ENCODE peak calls at places on chromosomes 13 and 19, in five cellular contexts. One of them, this sample, is unnamed.

GRCh38 chr19:47111081-47111589 is 2.4 kb downstream of the ZC3H4 start:
- DNase-seq in endothelial cell: no peak
- DNase-seq in prostate gland: no peak
- DNase-seq in fibroblast of pulmonary artery: no peak
- DNase-seq in lower leg skin: no peak
- DNase-seq in this sample: no peak

GRCh38 chr19:10927691-10928562 is 512 bp downstream of the YIPF2 start:
- DNase-seq in endothelial cell: no peak
- DNase-seq in prostate gland: no peak
- DNase-seq in fibroblast of pulmonary artery: no peak
- DNase-seq in lower leg skin: no peak
- DNase-seq in this sample: no peak

GRCh38 chr19:10009269-10009665 is 1.0 kb downstream of the COL5A3 start:
- DNase-seq in endothelial cell: peak; percentile 64
- DNase-seq in prostate gland: no peak
- DNase-seq in fibroblast of pulmonary artery: peak; percentile 86
- DNase-seq in lower leg skin: peak; percentile 48
- DNase-seq in this sample: peak; percentile 75

GRCh38 chr13:27194895-27195764 is 23.5 kb upstream of the USP12 start:
- DNase-seq in endothelial cell: no peak
- DNase-seq in prostate gland: no peak
- DNase-seq in fibroblast of pulmonary artery: peak; percentile 95
- DNase-seq in lower leg skin: no peak
- DNase-seq in this sample: no peak

GRCh38 chr19:39937094-39937493 is 2.7 kb upstream of the FCGBP start:
- DNase-seq in endothelial cell: no peak
- DNase-seq in prostate gland: no peak
- DNase-seq in fibroblast of pulmonary artery: no peak
- DNase-seq in lower leg skin: no peak
- DNase-seq in this sample: no peak

GRCh38 chr13:108525867-108526266 is 103.5 kb upstream of the MYO16 start:
- DNase-seq in endothelial cell: no peak
- DNase-seq in prostate gland: no peak
- DNase-seq in fibroblast of pulmonary artery: no peak
- DNase-seq in lower leg skin: no peak
- DNase-seq in this sample: no peak

GRCh38 chr19:38837656-38838121 is 6.1 kb upstream of the ECH1 start:
- DNase-seq in endothelial cell: no peak
- DNase-seq in prostate gland: peak; percentile 82
- DNase-seq in fibroblast of pulmonary artery: no peak
- DNase-seq in lower leg skin: no peak
- DNase-seq in this sample: no peak

GRCh38 chr19:6373096-6373812 is 660 bp downstream of the ALKBH7 start:
- DNase-seq in endothelial cell: peak; percentile 99
- DNase-seq in prostate gland: peak; percentile 98
- DNase-seq in fibroblast of pulmonary artery: peak; percentile 99
- DNase-seq in lower leg skin: peak; percentile 98
- DNase-seq in this sample: peak; percentile 99

GRCh38 chr13:109764045-109764444 is 22.3 kb downstream of the IRS2 start:
- DNase-seq in endothelial cell: no peak
- DNase-seq in prostate gland: no peak
- DNase-seq in fibroblast of pulmonary artery: no peak
- DNase-seq in lower leg skin: no peak
- DNase-seq in this sample: no peak

GRCh38 chr19:858868-859843 is at the start of gene CFD:
- DNase-seq in endothelial cell: no peak
- DNase-seq in prostate gland: no peak
- DNase-seq in fibroblast of pulmonary artery: no peak
- DNase-seq in lower leg skin: peak; percentile 73
- DNase-seq in this sample: no peak

GRCh38 chr13:23632741-23633140 is 62.5 kb downstream of the TNFRSF19 start:
- DNase-seq in endothelial cell: no peak
- DNase-seq in prostate gland: no peak
- DNase-seq in fibroblast of pulmonary artery: no peak
- DNase-seq in lower leg skin: no peak
- DNase-seq in this sample: no peak

GRCh38 chr13:23794267-23795161 is 94.7 kb downstream of the MIPEP start:
- DNase-seq in endothelial cell: no peak
- DNase-seq in prostate gland: no peak
- DNase-seq in fibroblast of pulmonary artery: peak; percentile 56
- DNase-seq in lower leg skin: no peak
- DNase-seq in this sample: no peak

GRCh38 chr19:755063-755462 is 4.2 kb downstream of the MISP start:
- DNase-seq in endothelial cell: no peak
- DNase-seq in prostate gland: no peak
- DNase-seq in fibroblast of pulmonary artery: no peak
- DNase-seq in lower leg skin: no peak
- DNase-seq in this sample: no peak

GRCh38 chr13:102399791-102400618 is 1.8 kb downstream of the FGF14 start:
- DNase-seq in endothelial cell: peak; percentile 18
- DNase-seq in prostate gland: no peak
- DNase-seq in fibroblast of pulmonary artery: no peak
- DNase-seq in lower leg skin: no peak
- DNase-seq in this sample: no peak

GRCh38 chr13:47216176-47216822 is 319.4 kb upstream of the HTR2A start:
- DNase-seq in endothelial cell: no peak
- DNase-seq in prostate gland: no peak
- DNase-seq in fibroblast of pulmonary artery: no peak
- DNase-seq in lower leg skin: no peak
- DNase-seq in this sample: no peak

GRCh38 chr19:33294058-33294798 is 8.1 kb downstream of the CEBPA start:
- DNase-seq in endothelial cell: no peak
- DNase-seq in prostate gland: no peak
- DNase-seq in fibroblast of pulmonary artery: no peak
- DNase-seq in lower leg skin: no peak
- DNase-seq in this sample: no peak

GRCh38 chr13:37747071-37747612 is 122.4 kb downstream of the TRPC4 start:
- DNase-seq in endothelial cell: no peak
- DNase-seq in prostate gland: no peak
- DNase-seq in fibroblast of pulmonary artery: peak; percentile 86
- DNase-seq in lower leg skin: no peak
- DNase-seq in this sample: no peak

GRCh38 chr13:80196756-80197155 is 144.2 kb downstream of the SPRY2 start:
- DNase-seq in endothelial cell: no peak
- DNase-seq in prostate gland: no peak
- DNase-seq in fibroblast of pulmonary artery: peak; percentile 15
- DNase-seq in lower leg skin: no peak
- DNase-seq in this sample: no peak

GRCh38 chr19:872266-872951 is 12.9 kb downstream of the CFD start:
- DNase-seq in endothelial cell: no peak
- DNase-seq in prostate gland: no peak
- DNase-seq in fibroblast of pulmonary artery: peak; percentile 33
- DNase-seq in lower leg skin: peak; percentile 71
- DNase-seq in this sample: no peak

GRCh38 chr13:27043013-27043412 is 128.6 kb downstream of the USP12 start:
- DNase-seq in endothelial cell: no peak
- DNase-seq in prostate gland: no peak
- DNase-seq in fibroblast of pulmonary artery: peak; percentile 87
- DNase-seq in lower leg skin: peak; percentile 68
- DNase-seq in this sample: no peak

GRCh38 chr13:90445179-90445578 is 902.3 kb upstream of the MIR17HG start:
- DNase-seq in endothelial cell: no peak
- DNase-seq in prostate gland: no peak
- DNase-seq in fibroblast of pulmonary artery: peak; percentile 95
- DNase-seq in lower leg skin: peak; percentile 14
- DNase-seq in this sample: no peak

GRCh38 chr19:44607049-44607448 is 6.3 kb upstream of the IGSF23 start:
- DNase-seq in endothelial cell: no peak
- DNase-seq in prostate gland: no peak
- DNase-seq in fibroblast of pulmonary artery: peak; percentile 69
- DNase-seq in lower leg skin: peak; percentile 19
- DNase-seq in this sample: no peak

GRCh38 chr19:46603752-46604241 is 2.7 kb downstream of the CALM3 start:
- DNase-seq in endothelial cell: no peak
- DNase-seq in prostate gland: no peak
- DNase-seq in fibroblast of pulmonary artery: no peak
- DNase-seq in lower leg skin: no peak
- DNase-seq in this sample: peak; percentile 56

GRCh38 chr13:97506511-97506910 is 72.5 kb downstream of the RAP2A start:
- DNase-seq in endothelial cell: no peak
- DNase-seq in prostate gland: no peak
- DNase-seq in fibroblast of pulmonary artery: peak; percentile 79
- DNase-seq in lower leg skin: no peak
- DNase-seq in this sample: no peak

GRCh38 chr19:54462072-54462712 is 1.4 kb downstream of the LENG9 start:
- DNase-seq in endothelial cell: no peak
- DNase-seq in prostate gland: no peak
- DNase-seq in fibroblast of pulmonary artery: no peak
- DNase-seq in lower leg skin: no peak
- DNase-seq in this sample: no peak

GRCh38 chr13:62846302-62846701 is 1430.7 kb upstream of the PCDH20 start:
- DNase-seq in endothelial cell: no peak
- DNase-seq in prostate gland: no peak
- DNase-seq in fibroblast of pulmonary artery: peak; percentile 2
- DNase-seq in lower leg skin: no peak
- DNase-seq in this sample: no peak

GRCh38 chr19:11166281-11167142 is 10.9 kb upstream of the SPC24 start:
- DNase-seq in endothelial cell: no peak
- DNase-seq in prostate gland: no peak
- DNase-seq in fibroblast of pulmonary artery: no peak
- DNase-seq in lower leg skin: peak; percentile 47
- DNase-seq in this sample: no peak

GRCh38 chr13:67117010-67117550 is 113.1 kb downstream of the PCDH9 start:
- DNase-seq in endothelial cell: no peak
- DNase-seq in prostate gland: no peak
- DNase-seq in fibroblast of pulmonary artery: peak; percentile 71
- DNase-seq in lower leg skin: no peak
- DNase-seq in this sample: no peak

GRCh38 chr13:97953376-97953970 is at the start of gene IPO5:
- DNase-seq in endothelial cell: no peak
- DNase-seq in prostate gland: no peak
- DNase-seq in fibroblast of pulmonary artery: no peak
- DNase-seq in lower leg skin: no peak
- DNase-seq in this sample: no peak

GRCh38 chr19:6099037-6099436 is 11.3 kb downstream of the RFX2 start:
- DNase-seq in endothelial cell: no peak
- DNase-seq in prostate gland: no peak
- DNase-seq in fibroblast of pulmonary artery: no peak
- DNase-seq in lower leg skin: no peak
- DNase-seq in this sample: no peak

GRCh38 chr19:38183227-38183914 is 40.7 kb downstream of the DPF1 start:
- DNase-seq in endothelial cell: peak; percentile 46
- DNase-seq in prostate gland: no peak
- DNase-seq in fibroblast of pulmonary artery: peak; percentile 9
- DNase-seq in lower leg skin: no peak
- DNase-seq in this sample: no peak

GRCh38 chr13:64446372-64446771 is 2783.8 kb downstream of the PCDH9 start:
- DNase-seq in endothelial cell: no peak
- DNase-seq in prostate gland: no peak
- DNase-seq in fibroblast of pulmonary artery: peak; percentile 9
- DNase-seq in lower leg skin: no peak
- DNase-seq in this sample: no peak

GRCh38 chr13:66995366-66995663 is 234.8 kb downstream of the PCDH9 start:
- DNase-seq in endothelial cell: no peak
- DNase-seq in prostate gland: no peak
- DNase-seq in fibroblast of pulmonary artery: no peak
- DNase-seq in lower leg skin: no peak
- DNase-seq in this sample: no peak

GRCh38 chr19:39156230-39156890 is 30.8 kb downstream of the PAK4 start:
- DNase-seq in endothelial cell: no peak
- DNase-seq in prostate gland: no peak
- DNase-seq in fibroblast of pulmonary artery: no peak
- DNase-seq in lower leg skin: no peak
- DNase-seq in this sample: no peak

GRCh38 chr19:34276614-34277013 is 22.3 kb downstream of the GARRE1 start:
- DNase-seq in endothelial cell: no peak
- DNase-seq in prostate gland: no peak
- DNase-seq in fibroblast of pulmonary artery: no peak
- DNase-seq in lower leg skin: no peak
- DNase-seq in this sample: no peak

GRCh38 chr13:99028890-99029289 is 51.0 kb upstream of the DOCK9 start:
- DNase-seq in endothelial cell: no peak
- DNase-seq in prostate gland: no peak
- DNase-seq in fibroblast of pulmonary artery: no peak
- DNase-seq in lower leg skin: no peak
- DNase-seq in this sample: no peak
- TF ChIP-seq CTCF in endothelial cell: peak; percentile 29
- TF ChIP-seq CTCF in prostate gland: no peak
- TF ChIP-seq CTCF in fibroblast of pulmonary artery: peak; percentile 13
- TF ChIP-seq CTCF in lower leg skin: no peak
- TF ChIP-seq CTCF in this sample: peak; percentile 55

DNA sequence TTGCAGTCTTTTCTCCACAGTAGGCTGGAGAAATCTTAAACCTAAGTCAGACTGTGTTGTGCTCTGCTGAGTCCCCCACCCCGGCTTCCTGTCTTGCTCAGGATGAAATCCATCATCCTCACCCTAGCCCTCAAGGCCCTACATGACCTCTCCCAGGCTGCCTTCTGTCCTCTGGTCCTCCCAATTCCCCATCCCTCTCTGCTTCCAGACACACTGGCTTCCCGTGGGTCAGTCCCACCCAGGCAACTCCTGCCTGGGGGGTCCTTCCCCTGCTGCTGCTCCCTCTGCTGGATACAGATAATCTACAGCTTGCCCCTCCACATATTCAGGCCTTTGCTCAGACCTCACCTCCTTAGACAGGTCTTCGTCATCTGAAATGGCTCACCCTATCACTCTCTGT is 18.4 kb upstream of the CBY2 start:
- DNase-seq in endothelial cell: no peak
- DNase-seq in prostate gland: no peak
- DNase-seq in fibroblast of pulmonary artery: no peak
- DNase-seq in lower leg skin: no peak
- DNase-seq in this sample: no peak
- TF ChIP-seq CTCF in endothelial cell: no peak
- TF ChIP-seq CTCF in prostate gland: no peak
- TF ChIP-seq CTCF in fibroblast of pulmonary artery: peak; percentile 4
- TF ChIP-seq CTCF in lower leg skin: no peak
- TF ChIP-seq CTCF in this sample: peak; percentile 53

GRCh38 chr13:51781246-51782022 is 22.5 kb downstream of the DHRS12 start:
- DNase-seq in endothelial cell: no peak
- DNase-seq in prostate gland: no peak
- DNase-seq in fibroblast of pulmonary artery: peak; percentile 36
- DNase-seq in lower leg skin: no peak
- DNase-seq in this sample: no peak
- TF ChIP-seq CTCF in endothelial cell: peak; percentile 20
- TF ChIP-seq CTCF in prostate gland: no peak
- TF ChIP-seq CTCF in fibroblast of pulmonary artery: peak; percentile 41
- TF ChIP-seq CTCF in lower leg skin: no peak
- TF ChIP-seq CTCF in this sample: peak; percentile 49

DNA sequence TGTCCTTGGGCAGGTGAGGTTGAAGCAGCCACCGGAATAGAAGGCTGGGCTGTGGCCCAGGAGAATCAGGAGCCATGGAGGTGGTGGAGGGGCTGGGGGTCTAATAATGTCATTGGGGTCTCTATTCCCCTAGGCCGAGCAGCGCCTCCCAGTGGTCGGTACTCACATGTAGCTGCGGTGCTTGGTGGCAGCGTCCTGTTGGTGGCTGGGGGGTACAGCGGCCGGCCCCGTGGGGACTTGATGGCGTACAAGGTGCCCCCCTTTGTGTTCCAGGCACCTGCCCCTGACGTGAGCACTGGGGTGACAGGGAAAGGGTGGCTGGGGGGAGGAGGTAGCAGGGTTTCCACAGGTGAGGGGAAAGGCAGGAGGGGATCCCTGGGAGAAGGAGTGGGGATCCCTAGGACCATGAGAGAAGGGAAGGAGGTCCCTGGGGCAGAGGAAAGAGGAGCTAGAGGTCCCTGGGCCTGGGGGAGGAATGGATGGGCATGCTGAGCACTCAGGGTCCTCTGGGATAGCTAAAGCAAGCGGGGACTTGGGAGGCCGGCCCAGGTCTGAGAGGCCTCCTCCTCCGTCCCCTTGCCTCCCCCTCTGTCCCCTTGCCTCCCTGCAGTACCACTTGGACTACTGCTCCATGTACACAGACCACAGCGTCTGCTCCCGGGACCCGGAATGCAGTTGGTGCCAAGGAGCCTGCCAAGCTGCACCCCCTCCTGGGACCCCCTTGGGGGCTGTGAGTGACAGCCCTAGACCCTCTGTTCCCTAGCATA is 18.1 kb downstream of the MEGF8 start:
- DNase-seq in endothelial cell: peak; percentile 48
- DNase-seq in prostate gland: no peak
- DNase-seq in fibroblast of pulmonary artery: no peak
- DNase-seq in lower leg skin: no peak
- DNase-seq in this sample: no peak
- TF ChIP-seq CTCF in endothelial cell: peak; percentile 37
- TF ChIP-seq CTCF in prostate gland: no peak
- TF ChIP-seq CTCF in fibroblast of pulmonary artery: peak; percentile 8
- TF ChIP-seq CTCF in lower leg skin: no peak
- TF ChIP-seq CTCF in this sample: peak; percentile 57

This sample was measured in type B pancreatic cell.